ENCODE peak calls at places on chromosomes 7 and 10, in five cellular contexts. N is A673, V is transverse colon, R is ovary, S is neural progenitor cell. J is an unnamed sample.

GRCh38 chr7:28181921-28182517 is 1.4 kb upstream of the JAZF1 start:
- DNase-seq in N (no peak), V (no peak), R (no peak), S (no peak), J (no peak)

GRCh38 chr7:148987751-148988512 is 40.4 kb downstream of the PDIA4 start:
- DNase-seq in N (no peak), V (no peak), R (no peak), S (peak; percentile 39), J (no peak)

GRCh38 chr7:64555046-64555445 is 7.8 kb downstream of the ZNF680 start:
- DNase-seq in N (no peak), V (no peak), R (no peak), S (no peak), J (no peak)

GRCh38 chr7:131501422-131501821 is 55.0 kb downstream of the PODXL start:
- DNase-seq in N (no peak), V (no peak), R (no peak), S (no peak), J (no peak)

GRCh38 chr7:137992042-137992737 is 9.7 kb downstream of the CREB3L2 start:
- DNase-seq in N (no peak), V (no peak), R (no peak), S (no peak), J (peak; percentile 98)

GRCh38 chr10:84348860-84349259 is 20.5 kb downstream of the CCSER2 start:
- DNase-seq in N (no peak), V (no peak), R (no peak), S (no peak), J (no peak)

GRCh38 chr7:158394936-158395335 is 192.7 kb downstream of the PTPRN2 start:
- DNase-seq in N (no peak), V (peak; percentile 67), R (no peak), S (peak; percentile 75), J (no peak)

GRCh38 chr10:57815926-57816325 is 451.8 kb downstream of the IPMK start:
- DNase-seq in N (no peak), V (no peak), R (no peak), S (no peak), J (no peak)

GRCh38 chr7:1650363-1651030 is 19.6 kb upstream of the ELFN1 start:
- DNase-seq in N (no peak), V (no peak), R (no peak), S (no peak), J (no peak)

GRCh38 chr7:1651031-1651446 is 19.0 kb upstream of the ELFN1 start:
- DNase-seq in N (no peak), V (no peak), R (no peak), S (no peak), J (no peak)

GRCh38 chr7:1647961-1648631 is 22.0 kb upstream of the ELFN1 start:
- DNase-seq in N (peak; percentile 51), V (no peak), R (no peak), S (no peak), J (no peak)

GRCh38 chr7:1651897-1652296 is 18.2 kb upstream of the ELFN1 start:
- DNase-seq in N (no peak), V (no peak), R (no peak), S (no peak), J (no peak)

DNA sequence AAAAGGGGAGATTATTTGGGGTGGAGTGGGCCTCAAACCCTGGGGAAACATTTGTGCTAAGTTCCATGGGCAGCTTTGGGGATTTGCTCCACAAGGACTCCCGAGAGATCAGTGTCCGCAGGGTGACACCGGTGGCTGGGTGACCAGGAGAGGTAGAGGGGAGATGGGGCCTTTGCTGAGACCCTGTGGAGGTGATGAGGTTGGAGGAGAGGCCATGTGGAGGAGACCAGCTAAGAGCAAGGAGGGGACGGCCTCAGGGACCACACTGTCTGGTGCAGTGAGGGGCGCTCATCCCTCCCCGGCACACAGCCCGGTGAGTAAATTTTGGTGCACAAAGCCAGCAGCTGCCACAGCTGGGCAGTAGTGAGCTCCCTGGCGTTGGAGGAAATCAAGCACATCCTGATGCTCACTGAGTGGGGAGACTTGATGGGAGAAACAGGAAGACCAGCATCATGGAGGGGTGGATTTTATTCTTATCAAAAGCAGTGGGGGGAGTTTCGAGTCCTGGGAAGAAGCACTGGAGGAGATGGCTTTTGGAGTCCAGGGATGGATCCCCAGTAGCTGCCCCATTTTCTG is 20.2 kb upstream of the ELFN1 start:
- DNase-seq in N (no peak), V (no peak), R (no peak), S (no peak), J (no peak)
- H3K27me3 ChIP-seq in N (no peaks in the 10 kb centered on the region), V (peaks cover 16% of the 10 kb centered on the region), R (no peaks in the 10 kb centered on the region), S (no peaks in the 10 kb centered on the region), J (peaks cover 61% of the 10 kb centered on the region)

GRCh38 chr7:155999631-156000489 is 187.6 kb upstream of the SHH start:
- DNase-seq in N (no peak), V (no peak), R (no peak), S (no peak), J (no peak)

GRCh38 chr7:155996718-155997059 is 184.4 kb upstream of the SHH start:
- DNase-seq in N (no peak), V (no peak), R (no peak), S (no peak), J (no peak)

GRCh38 chr7:155997431-155998327 is 185.4 kb upstream of the SHH start:
- DNase-seq in N (no peak), V (no peak), R (no peak), S (no peak), J (no peak)

GRCh38 chr7:155998766-155999630 is 186.7 kb upstream of the SHH start:
- DNase-seq in N (no peak), V (no peak), R (no peak), S (no peak), J (no peak)

GRCh38 chr7:155998328-155998691 is 186.0 kb upstream of the SHH start:
- DNase-seq in N (no peak), V (no peak), R (no peak), S (no peak), J (no peak)
- H3K27me3 ChIP-seq in N (peaks cover 18% of the 10 kb centered on the region), V (peaks cover 35% of the 10 kb centered on the region), R (no peaks in the 10 kb centered on the region), S (no peaks in the 10 kb centered on the region), J (peaks cover 92% of the 10 kb centered on the region)

DNA sequence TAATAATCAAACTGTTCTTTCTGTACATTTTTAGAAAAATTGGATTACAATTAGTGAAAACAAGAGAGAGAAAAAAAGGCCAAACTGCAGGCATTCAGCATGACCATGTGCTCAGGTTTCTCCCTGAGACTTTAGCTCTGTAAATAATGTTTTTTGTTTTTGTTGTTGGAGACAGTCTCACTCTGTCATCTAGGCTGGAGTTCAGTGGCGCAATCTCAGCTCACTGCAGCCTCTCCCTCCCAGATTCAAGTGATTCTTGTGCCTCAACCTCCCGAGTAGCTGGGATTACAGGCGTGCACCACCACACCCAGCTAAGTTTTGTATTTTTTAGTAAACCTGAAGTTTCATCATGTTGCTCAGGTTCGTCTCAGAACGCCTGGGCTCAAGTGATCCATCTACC is 23.0 kb downstream of the BZW2 start:
- DNase-seq in N (no peak), V (no peak), R (no peak), S (no peak), J (no peak)
- H3K27me3 ChIP-seq in N (no peaks in the 10 kb centered on the region), V (no peaks in the 10 kb centered on the region), R (no peaks in the 10 kb centered on the region), S (no peaks in the 10 kb centered on the region), J (no peaks in the 10 kb centered on the region)

DNA sequence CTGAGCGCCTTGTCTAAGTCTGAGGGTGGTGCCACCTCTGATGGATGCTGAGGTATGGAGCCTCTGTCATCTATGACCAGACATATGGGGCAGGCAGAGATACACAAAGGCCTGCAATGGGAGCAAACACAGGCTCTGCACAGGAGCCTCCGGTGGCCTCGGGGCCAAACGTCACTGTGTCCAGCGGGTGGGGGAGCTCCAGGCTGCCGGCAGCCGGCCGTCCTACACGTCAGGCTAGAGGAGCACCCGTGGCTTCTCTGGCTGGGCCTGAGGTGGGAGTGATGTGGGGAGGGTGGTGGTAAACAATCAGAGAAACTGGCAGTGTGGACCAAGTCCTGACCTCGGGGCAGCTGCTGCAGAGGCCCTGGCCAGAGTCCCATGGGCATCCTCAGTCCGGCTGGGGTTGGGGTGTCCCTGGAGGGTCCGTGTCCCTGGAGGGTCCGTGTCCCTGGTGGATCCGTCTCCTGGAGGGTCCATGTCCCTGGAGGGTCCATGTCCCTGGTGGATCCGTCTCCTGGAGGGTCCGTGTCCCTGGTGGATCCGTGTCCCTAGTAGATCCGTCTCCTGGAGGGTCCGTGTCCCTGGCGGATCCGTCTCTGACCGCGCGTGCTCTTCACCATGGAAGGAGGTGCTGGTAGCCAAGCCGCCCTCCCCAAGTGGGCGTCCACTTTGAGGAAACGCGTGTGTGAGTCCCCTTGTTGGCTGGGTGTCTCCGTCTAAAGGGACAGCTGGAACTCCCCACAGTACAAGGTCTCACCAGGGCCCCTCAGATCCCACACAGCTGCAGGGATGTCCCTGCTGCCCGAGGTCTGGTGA is 24.2 kb upstream of the FAM20C start:
- DNase-seq in N (no peak), V (no peak), R (no peak), S (no peak), J (no peak)
- H3K27me3 ChIP-seq in N (no peaks in the 10 kb centered on the region), V (peaks cover 9% of the 10 kb centered on the region), R (no peaks in the 10 kb centered on the region), S (no peaks in the 10 kb centered on the region), J (peaks cover 16% of the 10 kb centered on the region)

GRCh38 chr7:123534383-123535260 is at the start of gene IQUB:
- DNase-seq in N (peak; percentile 97), V (peak; percentile 99), R (peak; percentile 99), S (peak; percentile 99), J (peak; percentile 92)
- H3K27me3 ChIP-seq in N (peaks cover 8% of the 10 kb centered on the region), V (peaks cover 38% of the 10 kb centered on the region), R (no peaks in the 10 kb centered on the region), S (peaks cover 17% of the 10 kb centered on the region), J (no peaks in the 10 kb centered on the region)

DNA sequence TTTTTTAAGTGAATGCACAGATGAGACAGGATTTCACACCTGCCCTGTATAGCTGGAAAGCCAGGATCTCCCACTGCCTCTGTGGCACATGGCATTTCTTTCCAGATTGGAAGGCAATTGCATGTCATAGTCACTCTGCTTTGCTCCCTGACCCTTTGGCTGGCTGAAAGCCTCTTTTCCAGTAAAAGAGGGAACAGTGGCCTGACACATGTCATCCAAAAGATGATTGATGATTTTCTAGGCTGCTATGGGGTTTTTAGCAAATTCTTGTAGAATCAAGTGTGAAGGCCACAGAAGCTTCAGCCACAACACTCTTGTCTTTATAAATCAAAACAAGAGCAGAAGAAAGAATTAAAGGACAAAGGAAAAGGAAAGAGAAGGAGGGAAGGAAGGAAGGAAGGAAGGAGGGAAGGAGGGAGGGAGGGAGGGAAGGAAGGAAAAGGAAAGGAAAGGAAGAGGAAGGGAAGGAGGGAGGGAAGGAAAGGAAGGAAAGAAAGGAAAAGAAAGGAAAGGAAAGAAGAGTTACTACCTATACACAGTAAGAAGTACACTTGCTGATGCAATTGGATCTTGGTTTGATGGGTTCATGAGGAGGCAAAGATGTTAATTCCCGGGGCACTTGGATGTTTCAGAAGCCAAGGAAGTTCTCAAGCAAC is 158.9 kb upstream of the FRMD4A start:
- DNase-seq in N (no peak), V (no peak), R (no peak), S (no peak), J (no peak)
- H3K27me3 ChIP-seq in N (peaks cover 41% of the 10 kb centered on the region), V (no peaks in the 10 kb centered on the region), R (no peaks in the 10 kb centered on the region), S (no peaks in the 10 kb centered on the region), J (peaks cover 21% of the 10 kb centered on the region)

DNA sequence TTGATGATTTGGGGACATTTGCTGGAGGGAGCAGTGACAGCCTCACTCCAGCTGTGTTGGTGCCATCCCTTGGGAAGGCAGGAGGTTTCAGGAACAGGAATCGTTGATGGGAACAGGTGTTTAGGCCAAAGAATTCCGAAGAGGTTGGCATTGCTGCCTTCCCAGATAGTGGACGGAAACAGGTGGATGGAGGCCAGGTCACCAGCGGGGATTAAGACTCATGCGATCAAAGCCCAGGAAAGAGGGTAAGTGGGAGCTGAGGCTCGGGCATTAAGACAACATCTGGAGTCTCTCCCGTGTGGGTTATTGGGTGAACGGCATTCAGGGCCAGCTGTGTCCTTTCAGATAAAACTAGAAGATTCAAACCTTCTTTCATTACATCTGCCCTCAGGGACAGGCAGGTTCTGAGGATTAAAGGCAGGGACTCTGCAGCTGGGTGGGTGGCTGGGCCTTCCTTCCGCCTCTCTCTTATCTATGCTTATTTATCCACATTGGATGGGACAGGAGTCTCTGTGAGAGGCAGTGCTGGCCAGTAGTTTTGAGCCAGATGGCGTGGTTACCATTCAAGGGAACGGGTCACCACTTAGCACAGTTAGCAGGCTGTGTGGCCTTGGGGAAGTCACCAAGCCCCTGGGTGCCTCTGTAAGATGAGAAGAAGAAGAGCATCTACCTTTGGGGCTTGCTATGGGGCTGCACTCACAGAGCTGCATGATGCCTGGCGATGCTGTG is 67.6 kb downstream of the INSIG1 start:
- DNase-seq in N (no peak), V (no peak), R (no peak), S (no peak), J (no peak)
- H3K27me3 ChIP-seq in N (peaks cover 70% of the 10 kb centered on the region), V (peaks cover 68% of the 10 kb centered on the region), R (no peaks in the 10 kb centered on the region), S (peaks cover 75% of the 10 kb centered on the region), J (peaks cover 39% of the 10 kb centered on the region)

J was measured in HepG2.